ENCODE peak calls at places on chromosomes 6 and 20, in nine cellular contexts. R is A549, D is kidney, X is cardiac muscle cell, H is fibroblast of the aortic adventitia, A is upper lobe of left lung, P is lung, F is fibroblast of pulmonary artery, I is left ventricle myocardium inferior. C is an unnamed sample.
A peak's percentile ranks its signal among the peaks of the same experiment; 100 is the strongest.

GRCh38 chr6:129312865-129313264 is 397.1 kb downstream of the ARHGAP18 start:
- DNase-seq in D (no peak), X (no peak), P (no peak), A (no peak), H (peak; percentile 67), F (peak; percentile 63), I (no peak), R (peak; percentile 2), C (no peak)

GRCh38 chr6:145087034-145087433 is 648.3 kb downstream of the EPM2A start:
- DNase-seq in H (no peak), F (peak; percentile 5), I (no peak), A (no peak), D (no peak), R (no peak), X (no peak), P (no peak), C (no peak)

GRCh38 chr6:144151010-144151727 is 852 bp downstream of the STX11 start:
- DNase-seq in A (peak; percentile 66), P (peak; percentile 53), X (peak; percentile 15), I (no peak), H (peak; percentile 16), D (no peak), F (peak; percentile 16), R (no peak), C (no peak)

GRCh38 chr20:25282034-25282781 is 34.3 kb downstream of the PYGB start:
- DNase-seq in F (no peak), P (no peak), X (no peak), I (peak; percentile 13), D (peak; percentile 74), A (peak; percentile 15), R (no peak), H (no peak), C (no peak)

GRCh38 chr6:131061771-131062160 is 1.3 kb downstream of the EPB41L2 start:
- DNase-seq in F (no peak), A (no peak), I (no peak), P (no peak), R (no peak), D (no peak), X (no peak), H (peak; percentile 43), C (no peak)

GRCh38 chr20:59518881-59519706 is 85.2 kb upstream of the PHACTR3 start:
- DNase-seq in D (no peak), F (peak; percentile 61), X (peak; percentile 70), I (no peak), P (no peak), A (no peak), R (peak; percentile 84), H (peak; percentile 51), C (no peak)

GRCh38 chr20:41175201-41175651 is 37.9 kb downstream of the PLCG1 start:
- DNase-seq in I (no peak), F (no peak), R (no peak), A (peak; percentile 10), X (no peak), P (peak; percentile 25), H (no peak), D (no peak), C (no peak)

GRCh38 chr6:158653577-158654354 is 3.9 kb downstream of the SYTL3 start:
- DNase-seq in H (no peak), R (no peak), I (no peak), X (peak; percentile 46), A (peak; percentile 81), D (peak; percentile 82), P (no peak), F (peak; percentile 72), C (no peak)

GRCh38 chr6:124958759-124959354 is 3.4 kb upstream of the RNF217 start:
- DNase-seq in X (no peak), F (peak; percentile 70), P (no peak), I (no peak), R (no peak), A (no peak), H (no peak), D (no peak), C (no peak)

GRCh38 chr6:78589426-78589825 is 277.9 kb upstream of the IRAK1BP1 start:
- DNase-seq in D (no peak), P (no peak), F (no peak), R (no peak), I (no peak), X (no peak), H (peak; percentile 13), A (no peak), C (no peak)

GRCh38 chr6:54646551-54647300 is 199.8 kb upstream of the FAM83B start:
- DNase-seq in D (no peak), F (peak; percentile 35), H (peak; percentile 44), R (no peak), I (no peak), P (no peak), A (no peak), X (no peak), C (no peak)

GRCh38 chr6:124738496-124738895 is 223.7 kb upstream of the RNF217 start:
- DNase-seq in F (no peak), H (no peak), A (no peak), I (no peak), P (no peak), R (no peak), D (no peak), X (no peak), C (no peak)

GRCh38 chr6:99603421-99604160 is 3.0 kb upstream of the PRDM13 start:
- DNase-seq in R (peak; percentile 13), H (no peak), D (peak; percentile 72), A (no peak), X (peak; percentile 73), F (peak; percentile 13), I (no peak), P (no peak), C (no peak)

GRCh38 chr20:20824924-20825584 is 112.6 kb upstream of the RALGAPA2 start:
- DNase-seq in I (peak; percentile 28), D (no peak), R (peak; percentile 49), F (peak; percentile 47), X (peak; percentile 69), P (peak; percentile 79), A (peak; percentile 60), H (peak; percentile 41), C (no peak)

DNA sequence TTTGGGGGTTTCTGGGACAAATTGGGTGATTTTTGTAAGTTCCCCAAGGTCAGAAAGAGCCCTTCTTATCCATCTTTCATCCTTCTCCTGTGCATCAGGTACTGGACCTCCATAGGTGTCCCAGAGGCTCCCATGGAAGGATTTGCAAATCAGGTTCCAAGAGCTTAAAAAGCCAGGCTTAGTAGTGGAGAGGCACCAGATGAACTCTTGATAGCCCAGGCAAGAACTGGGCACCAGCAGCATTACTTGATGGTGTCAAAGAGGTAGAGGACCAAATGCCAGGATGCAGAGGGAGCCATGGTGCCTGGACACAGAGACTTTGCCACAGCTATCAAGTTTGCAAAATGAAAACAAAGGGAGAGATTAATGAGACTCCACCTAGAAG is 20.9 kb upstream of the TRAM2 start:
- DNase-seq in R (no peak), P (no peak), F (no peak), D (no peak), I (no peak), X (no peak), H (no peak), A (no peak), C (no peak)
- H3K4me3 ChIP-seq in R (no peak overlapping the region), P (no peak overlapping the region), F (no peak overlapping the region), D (no peak overlapping the region), I (peak overlapping the region; percentile 49), X (no peak overlapping the region), H (no peak overlapping the region), A (no peak overlapping the region), C (no peak overlapping the region)

DNA sequence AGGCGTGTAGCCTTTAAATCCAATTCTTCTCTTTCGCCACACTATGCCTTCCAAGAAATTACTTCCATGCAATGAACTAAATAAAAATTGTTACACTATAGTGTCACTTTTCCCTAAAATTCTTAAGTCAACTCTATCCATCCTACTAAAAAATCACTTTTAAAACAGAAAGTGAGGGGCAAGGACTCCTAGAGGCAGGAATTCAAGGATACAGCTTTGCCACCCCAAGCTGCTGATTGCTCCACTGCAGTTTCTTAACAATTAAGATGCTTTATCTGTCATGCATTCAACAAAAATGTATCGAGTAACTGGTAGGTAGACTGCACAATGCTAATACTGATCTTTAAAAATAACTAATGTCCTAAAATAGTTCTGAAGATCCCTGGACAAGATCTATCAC is 4.3 kb downstream of the MCM9 start:
- DNase-seq in H (no peak), P (no peak), F (no peak), R (no peak), D (no peak), I (no peak), X (no peak), A (no peak), C (no peak)
- TF ChIP-seq CTCF in H (peak; percentile 15), P (no peak), F (no peak), R (no peak), D (no peak), I (no peak), X (no peak), A (no peak), C (no peak)

GRCh38 chr6:97304701-97305100 is 21.7 kb upstream of the MMS22L start:
- DNase-seq in X (no peak), R (no peak), I (no peak), D (no peak), H (no peak), F (no peak), P (no peak), A (no peak), C (no peak)

GRCh38 chr6:97306946-97307345 is 23.9 kb upstream of the MMS22L start:
- DNase-seq in H (no peak), A (no peak), X (no peak), R (no peak), I (no peak), D (no peak), F (no peak), P (no peak), C (no peak)

DNA sequence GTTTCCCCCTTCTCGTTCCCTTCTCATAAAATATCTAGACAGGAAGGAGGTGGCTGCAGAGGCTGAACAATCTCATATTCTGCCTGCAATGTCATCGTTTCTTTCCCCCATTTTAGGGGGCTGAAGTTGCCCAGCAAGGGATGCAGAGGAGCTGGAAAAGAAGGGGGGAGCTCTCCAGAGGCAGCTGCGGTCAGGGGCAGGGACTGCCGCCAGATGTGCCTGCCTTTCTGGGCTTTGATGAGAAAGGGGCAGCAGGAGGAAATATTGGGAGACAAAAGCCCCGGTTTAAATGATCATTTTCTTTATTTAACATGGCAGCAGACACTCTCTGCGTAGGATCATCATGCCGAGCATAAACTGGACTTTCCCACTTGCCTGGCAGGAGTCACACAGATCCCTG is 22.7 kb upstream of the MMS22L start:
- DNase-seq in I (no peak), F (no peak), P (no peak), D (no peak), A (no peak), R (no peak), X (no peak), H (no peak), C (no peak)
- H3K4me3 ChIP-seq in I (no peak overlapping the region), F (no peak overlapping the region), P (no peak overlapping the region), D (no peak overlapping the region), A (no peak overlapping the region), R (no peak overlapping the region), X (no peak overlapping the region), H (no peak overlapping the region), C (no peak overlapping the region)

DNA sequence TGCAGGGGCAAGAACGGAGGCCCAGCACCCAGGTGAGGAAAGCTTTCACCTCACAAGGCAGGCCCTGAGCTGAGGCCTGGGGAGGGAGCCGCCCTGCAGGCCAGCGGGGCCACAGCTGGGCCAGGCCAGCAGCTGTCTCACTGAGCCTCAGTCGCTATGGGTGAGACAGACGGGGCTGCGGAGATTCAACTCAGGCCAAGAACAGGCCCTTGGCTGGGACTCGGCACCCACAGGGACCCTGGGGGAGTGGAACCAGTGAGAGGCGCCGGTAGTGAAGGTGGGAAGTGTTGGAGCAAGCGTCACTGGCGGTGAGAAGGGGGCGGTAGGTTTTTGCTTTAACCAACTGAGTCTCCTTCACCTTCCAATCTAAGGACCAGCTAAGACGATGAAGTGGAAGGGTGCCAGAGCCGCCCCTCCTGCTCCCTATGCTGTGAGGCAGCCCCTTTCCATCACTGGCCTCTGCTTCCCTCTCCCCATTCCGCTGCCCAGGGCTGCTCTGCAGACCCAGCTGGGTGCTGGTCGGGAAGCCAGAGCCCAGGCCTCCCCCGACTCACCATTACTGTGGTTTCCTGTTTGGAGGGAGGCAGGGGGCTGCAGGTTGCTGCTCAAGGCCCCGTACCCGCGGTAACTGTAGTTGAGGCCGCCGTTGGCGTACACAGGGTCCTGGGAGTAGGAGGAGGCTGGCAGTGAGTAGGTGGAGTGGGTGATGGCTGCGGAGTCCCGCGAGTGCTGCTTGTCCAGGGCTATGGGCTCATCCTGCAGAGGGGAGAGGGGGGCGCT is 93.7 kb downstream of the ASXL1 start:
- DNase-seq in H (no peak), A (no peak), P (no peak), D (peak; percentile 65), R (no peak), X (no peak), F (no peak), I (peak; percentile 12), C (no peak)
- TF ChIP-seq CTCF in H (no peak), A (no peak), P (no peak), D (no peak), R (no peak), X (no peak), F (no peak), I (no peak), C (peak; percentile 10)